ENCODE peak calls at places on chromosomes 4 and X, in seven cellular contexts. One of them, this sample, is unnamed.

GRCh38 chr4:181475781-181476180 is 767.4 kb upstream of the TENM3 start:
- DNase-seq in GM06990: no peak
- DNase-seq in EL: no peak
- DNase-seq in heart left ventricle: peak; percentile 54
- DNase-seq in MG63: no peak
- DNase-seq in right cardiac atrium: peak; percentile 57
- DNase-seq in ovary: no peak
- DNase-seq in this sample: peak; percentile 19

GRCh38 chr4:23962462-23962861 is 72.6 kb upstream of the PPARGC1A start:
- DNase-seq in GM06990: no peak
- DNase-seq in EL: no peak
- DNase-seq in heart left ventricle: no peak
- DNase-seq in MG63: no peak
- DNase-seq in right cardiac atrium: no peak
- DNase-seq in ovary: no peak
- DNase-seq in this sample: no peak

GRCh38 chr4:53688186-53688790 is 97.0 kb upstream of the LNX1 start:
- DNase-seq in GM06990: no peak
- DNase-seq in EL: peak; percentile 98
- DNase-seq in heart left ventricle: peak; percentile 59
- DNase-seq in MG63: peak; percentile 100
- DNase-seq in right cardiac atrium: no peak
- DNase-seq in ovary: no peak
- DNase-seq in this sample: no peak

GRCh38 chrX:15864629-15865028 is 10.0 kb upstream of the AP1S2 start:
- DNase-seq in GM06990: no peak
- DNase-seq in EL: peak; percentile 7
- DNase-seq in heart left ventricle: no peak
- DNase-seq in MG63: no peak
- DNase-seq in right cardiac atrium: no peak
- DNase-seq in ovary: no peak
- DNase-seq in this sample: no peak

GRCh38 chr4:108427946-108428345 is 192.4 kb upstream of the RPL34 start:
- DNase-seq in GM06990: no peak
- DNase-seq in EL: peak; percentile 14
- DNase-seq in heart left ventricle: no peak
- DNase-seq in MG63: no peak
- DNase-seq in right cardiac atrium: no peak
- DNase-seq in ovary: no peak
- DNase-seq in this sample: no peak

GRCh38 chrX:129957241-129958099 is 25.0 kb upstream of the BCORL1 start:
- DNase-seq in GM06990: peak; percentile 85
- DNase-seq in EL: peak; percentile 67
- DNase-seq in heart left ventricle: peak; percentile 80
- DNase-seq in MG63: peak; percentile 48
- DNase-seq in right cardiac atrium: peak; percentile 86
- DNase-seq in ovary: peak; percentile 59
- DNase-seq in this sample: peak; percentile 69

GRCh38 chrX:19544693-19545305 is 29.5 kb upstream of the MAP3K15 start:
- DNase-seq in GM06990: no peak
- DNase-seq in EL: peak; percentile 39
- DNase-seq in heart left ventricle: no peak
- DNase-seq in MG63: peak; percentile 23
- DNase-seq in right cardiac atrium: no peak
- DNase-seq in ovary: no peak
- DNase-seq in this sample: peak; percentile 61

GRCh38 chr4:176635372-176636261 is 157.1 kb downstream of the VEGFC start:
- DNase-seq in GM06990: no peak
- DNase-seq in EL: peak; percentile 87
- DNase-seq in heart left ventricle: no peak
- DNase-seq in MG63: peak; percentile 61
- DNase-seq in right cardiac atrium: no peak
- DNase-seq in ovary: no peak
- DNase-seq in this sample: peak; percentile 76

GRCh38 chr4:6768539-6768905 is 14.0 kb upstream of the KIAA0232 start:
- DNase-seq in GM06990: no peak
- DNase-seq in EL: peak; percentile 43
- DNase-seq in heart left ventricle: peak; percentile 67
- DNase-seq in MG63: peak; percentile 55
- DNase-seq in right cardiac atrium: no peak
- DNase-seq in ovary: no peak
- DNase-seq in this sample: peak; percentile 65

GRCh38 chr4:115272185-115272584 is 158.8 kb upstream of the NDST4 start:
- DNase-seq in GM06990: no peak
- DNase-seq in EL: no peak
- DNase-seq in heart left ventricle: no peak
- DNase-seq in MG63: no peak
- DNase-seq in right cardiac atrium: no peak
- DNase-seq in ovary: no peak
- DNase-seq in this sample: no peak

GRCh38 chr4:63269156-63269555 is 1140.1 kb downstream of the TECRL start:
- DNase-seq in GM06990: no peak
- DNase-seq in EL: no peak
- DNase-seq in heart left ventricle: no peak
- DNase-seq in MG63: no peak
- DNase-seq in right cardiac atrium: no peak
- DNase-seq in ovary: no peak
- DNase-seq in this sample: no peak